ENCODE peak calls at places on chromosomes 12 and 14, in four cellular contexts. P, E, O and H are unnamed samples.

GRCh38 chr12:83826112-83826511 is 1086.5 kb downstream of the SLC6A15 start:
- DNase-seq in P (no peak), E (peak; percentile 45), O (peak; percentile 72), H (no peak)

GRCh38 chr12:54981796-54982195 is 2.8 kb downstream of the TESPA1 start:
- DNase-seq in P (no peak), E (no peak), O (no peak), H (no peak)

GRCh38 chr14:93859957-93860356 is 67.2 kb upstream of the FAM181A start:
- DNase-seq in P (no peak), E (no peak), O (no peak), H (no peak)

GRCh38 chr12:31057671-31058070 is 16.0 kb upstream of the DDX11 start:
- DNase-seq in P (no peak), E (no peak), O (no peak), H (no peak)

GRCh38 chr12:88518863-88519403 is 61.3 kb downstream of the KITLG start:
- DNase-seq in P (no peak), E (no peak), O (no peak), H (peak; percentile 46)

GRCh38 chr14:61360796-61361526 is 39.6 kb downstream of the PRKCH start:
- DNase-seq in P (no peak), E (no peak), O (peak; percentile 30), H (no peak)

GRCh38 chr12:69987453-69988102 is 162.6 kb downstream of the MYRFL start:
- DNase-seq in P (peak; percentile 42), E (peak; percentile 98), O (peak; percentile 73), H (no peak)

GRCh38 chr14:59311723-59312122 is 123.3 kb downstream of the DAAM1 start:
- DNase-seq in P (no peak), E (no peak), O (no peak), H (no peak)

GRCh38 chr14:98692832-98693231 is 579.2 kb downstream of the BCL11B start:
- DNase-seq in P (no peak), E (no peak), O (no peak), H (no peak)

GRCh38 chr12:76554411-76555225 is 5.0 kb downstream of the OSBPL8 start:
- DNase-seq in P (no peak), E (no peak), O (no peak), H (no peak)

GRCh38 chr12:10226740-10227139 is 14.1 kb downstream of the GABARAPL1 start:
- DNase-seq in P (no peak), E (no peak), O (no peak), H (no peak)

GRCh38 chr12:68270358-68270757 is 17.0 kb upstream of the IL22 start:
- DNase-seq in P (no peak), E (no peak), O (no peak), H (no peak)

GRCh38 chr14:37328673-37329072 is 130.9 kb downstream of the MIPOL1 start:
- DNase-seq in P (no peak), E (no peak), O (no peak), H (no peak)

GRCh38 chr12:124694250-124694649 is 126.8 kb upstream of the NCOR2 start:
- DNase-seq in P (no peak), E (no peak), O (no peak), H (no peak)

GRCh38 chr12:124512667-124513296 is 54.6 kb downstream of the NCOR2 start:
- DNase-seq in P (peak; percentile 82), E (peak; percentile 97), O (peak; percentile 98), H (no peak)

GRCh38 chr12:90690120-90690519 is 264.9 kb downstream of the CCER1 start:
- DNase-seq in P (no peak), E (no peak), O (no peak), H (no peak)

GRCh38 chr12:78096909-78097597 is 266.4 kb downstream of the NAV3 start:
- DNase-seq in P (no peak), E (peak; percentile 82), O (no peak), H (no peak)

GRCh38 chr14:74065746-74066575 is 18.3 kb downstream of the ALDH6A1 start:
- DNase-seq in P (no peak), E (peak; percentile 40), O (no peak), H (no peak)

GRCh38 chr14:70823281-70823680 is 14.0 kb upstream of the MAP3K9 start:
- DNase-seq in P (no peak), E (no peak), O (no peak), H (no peak)

GRCh38 chr14:55458800-55459577 is 18.6 kb upstream of the TBPL2 start:
- DNase-seq in P (no peak), E (peak; percentile 41), O (no peak), H (peak; percentile 24)

GRCh38 chr14:74502236-74503019 is 8.9 kb downstream of the ISCA2 start:
- DNase-seq in P (no peak), E (peak; percentile 64), O (peak; percentile 82), H (no peak)

GRCh38 chr14:44962573-44963528 is 861 bp downstream of the TOGARAM1 start:
- DNase-seq in P (peak; percentile 7), E (peak; percentile 65), O (peak; percentile 41), H (peak; percentile 49)

GRCh38 chr14:104876251-104876699 is 11.2 kb downstream of the CEP170B start:
- DNase-seq in P (no peak), E (peak; percentile 44), O (peak; percentile 71), H (no peak)

GRCh38 chr12:12661086-12661485 is 34.9 kb downstream of the GPR19 start:
- DNase-seq in P (no peak), E (peak; percentile 86), O (peak; percentile 23), H (no peak)

GRCh38 chr14:73749706-73750105 is 35.5 kb upstream of the PNMA1 start:
- DNase-seq in P (no peak), E (no peak), O (no peak), H (no peak)

GRCh38 chr14:94403312-94403711 is 14.9 kb upstream of the SERPINA1 start:
- DNase-seq in P (no peak), E (no peak), O (no peak), H (no peak)

GRCh38 chr12:87775051-87775450 is 254.2 kb downstream of the C12orf50 start:
- DNase-seq in P (no peak), E (no peak), O (no peak), H (no peak)

GRCh38 chr12:75862692-75863471 is 168.7 kb downstream of the PHLDA1 start:
- DNase-seq in P (no peak), E (peak; percentile 43), O (no peak), H (no peak)

GRCh38 chr12:27162229-27162537 is 79.8 kb upstream of the C12orf71 start:
- DNase-seq in P (no peak), E (no peak), O (no peak), H (no peak)

GRCh38 chr12:132635076-132635955 is 16.7 kb downstream of the P2RX2 start:
- DNase-seq in P (no peak), E (no peak), O (no peak), H (no peak)

GRCh38 chr12:3913278-3913677 is 40.1 kb upstream of the PARP11 start:
- DNase-seq in P (no peak), E (no peak), O (no peak), H (no peak)

GRCh38 chr14:101600891-101601602 is 39.8 kb downstream of the DIO3 start:
- DNase-seq in P (no peak), E (no peak), O (no peak), H (no peak)

GRCh38 chr12:79402626-79403025 is 288.1 kb downstream of the PAWR start:
- DNase-seq in P (no peak), E (no peak), O (no peak), H (no peak)

GRCh38 chr12:43914923-43915468 is 79.1 kb downstream of the TMEM117 start:
- DNase-seq in P (no peak), E (no peak), O (peak; percentile 55), H (no peak)

GRCh38 chr14:53368714-53369191 is 215.6 kb upstream of the DDHD1 start:
- DNase-seq in P (no peak), E (peak; percentile 48), O (no peak), H (no peak)

GRCh38 chr12:20174776-20175175 is 193.6 kb upstream of the PDE3A start:
- DNase-seq in P (no peak), E (no peak), O (no peak), H (no peak)

GRCh38 chr12:40312982-40313576 is 88.3 kb downstream of the LRRK2 start:
- DNase-seq in P (no peak), E (peak; percentile 38), O (no peak), H (peak; percentile 2)

GRCh38 chr12:9761407-9761736 is 671 bp upstream of the CD69 start:
- DNase-seq in P (no peak), E (no peak), O (no peak), H (no peak)